ENCODE peak calls at places on chromosomes 16 and 17, in ten cellular contexts. X is GF-D8; M is anterior cingulate cortex; Z is epithelial cell of esophagus; A is caudate nucleus; K is psoas muscle; T is MCF 10A; W is T-helper 1 cell; Q is effector CD4-positive, alpha-beta T cell; O is body of pancreas. G is an unnamed sample.

GRCh38 chr17:42111901-42112551 is 488 bp downstream of the DHX58 start:
- DNase-seq in X (no peak), M (no peak), Z (peak), A (no peak), K (peak), T (no peak), W (no peak), Q (no peak), O (peak), G (no peak)

GRCh38 chr16:50021509-50021908 is 3.5 kb upstream of the CNEP1R1 start:
- DNase-seq in X (no peak), M (no peak), Z (peak), A (no peak), K (no peak), T (peak), W (no peak), Q (no peak), O (no peak), G (no peak)

GRCh38 chr17:82963104-82963950 is 116.1 kb upstream of the METRNL start:
- DNase-seq in X (no peak), M (peak), Z (peak), A (no peak), K (peak), T (no peak), W (no peak), Q (no peak), O (peak), G (peak)

GRCh38 chr16:69566437-69567030 is 768 bp downstream of the NFAT5 start:
- DNase-seq in X (no peak), M (peak), Z (peak), A (peak), K (peak), T (no peak), W (no peak), Q (peak), O (peak), G (no peak)

GRCh38 chr17:79572136-79572915 is 38.5 kb downstream of the RBFOX3 start:
- DNase-seq in X (no peak), M (no peak), Z (no peak), A (no peak), K (no peak), T (no peak), W (no peak), Q (no peak), O (no peak), G (no peak)

GRCh38 chr17:47733047-47733413 is at the start of gene TBX21:
- DNase-seq in X (peak), M (no peak), Z (peak), A (no peak), K (peak), T (no peak), W (peak), Q (peak), O (peak), G (no peak)

GRCh38 chr17:606501-607243 is 108.0 kb downstream of the VPS53 start:
- DNase-seq in X (no peak), M (no peak), Z (no peak), A (no peak), K (no peak), T (no peak), W (no peak), Q (no peak), O (no peak), G (no peak)

GRCh38 chr16:79003026-79003617 is 597.4 kb downstream of the MAF start:
- DNase-seq in X (no peak), M (no peak), Z (no peak), A (no peak), K (no peak), T (no peak), W (no peak), Q (no peak), O (no peak), G (no peak)

GRCh38 chr16:53053967-53054669 is 673 bp upstream of the CHD9 start:
- DNase-seq in X (peak), M (no peak), Z (peak), A (no peak), K (peak), T (no peak), W (no peak), Q (no peak), O (peak), G (no peak)

GRCh38 chr17:6525731-6526130 is 30.6 kb downstream of the PITPNM3 start:
- DNase-seq in X (no peak), M (no peak), Z (no peak), A (no peak), K (no peak), T (no peak), W (no peak), Q (no peak), O (no peak), G (no peak)

GRCh38 chr16:61050547-61050946 is 985.7 kb downstream of the CDH8 start:
- DNase-seq in X (no peak), M (no peak), Z (no peak), A (no peak), K (no peak), T (no peak), W (no peak), Q (no peak), O (no peak), G (no peak)

GRCh38 chr17:34981538-34982241 is 1.4 kb downstream of the LIG3 start:
- DNase-seq in X (peak), M (no peak), Z (peak), A (no peak), K (no peak), T (no peak), W (no peak), Q (no peak), O (no peak), G (no peak)

GRCh38 chr17:73231363-73231762 is 30.3 kb downstream of the CPSF4L start:
- DNase-seq in X (no peak), M (no peak), Z (no peak), A (no peak), K (no peak), T (peak), W (no peak), Q (no peak), O (no peak), G (no peak)

GRCh38 chr17:42337442-42337841 is 49.1 kb downstream of the STAT5A start:
- DNase-seq in X (no peak), M (no peak), Z (no peak), A (no peak), K (no peak), T (no peak), W (peak), Q (peak), O (no peak), G (no peak)

GRCh38 chr17:43608313-43608712 is 53.4 kb downstream of the MEOX1 start:
- DNase-seq in X (no peak), M (no peak), Z (peak), A (no peak), K (no peak), T (no peak), W (no peak), Q (no peak), O (no peak), G (no peak)

GRCh38 chr16:78094998-78095397 is 4.5 kb upstream of the WWOX start:
- DNase-seq in X (no peak), M (no peak), Z (no peak), A (no peak), K (no peak), T (no peak), W (no peak), Q (no peak), O (no peak), G (no peak)

GRCh38 chr17:17774009-17774881 is 62.5 kb downstream of the SREBF1 start:
- DNase-seq in X (no peak), M (peak), Z (peak), A (no peak), K (peak), T (peak), W (no peak), Q (no peak), O (peak), G (no peak)

GRCh38 chr17:29977836-29978235 is 36.4 kb downstream of the EFCAB5 start:
- DNase-seq in X (no peak), M (no peak), Z (peak), A (no peak), K (no peak), T (peak), W (no peak), Q (no peak), O (no peak), G (no peak)

GRCh38 chr17:41505836-41506767 is 690 bp upstream of the KRT13 start:
- DNase-seq in X (no peak), M (no peak), Z (no peak), A (no peak), K (no peak), T (no peak), W (no peak), Q (no peak), O (no peak), G (no peak)

G was measured in thoracic aorta.